ENCODE peak calls at places on chromosomes 12 and 14, in eight cellular contexts. S is substantia nigra; M is NCI-H1694 treated with DMSO at 0.1 percent for 48 hours; W is neural progenitor cell; U is NCI-H2029; L is stimulated activated CD4-positive, alpha-beta T cell treated with anti-CD3 and anti-CD28 coated beads, Interleukin-4, amount 100 ng/mL, for 1 hour; B is cardiac muscle cell; I is amniotic stem cell. R is an unnamed sample.

GRCh38 chr14:71703477-71703876 is 228.8 kb upstream of the RGS6 start:
- DNase-seq in S (no peak), I (no peak), W (peak), M (peak), B (peak), L (no peak), U (no peak), R (peak)

GRCh38 chr14:49314756-49315155 is 271.4 kb downstream of the RPS29 start:
- DNase-seq in S (no peak), B (peak), W (no peak), I (no peak), U (no peak), L (no peak), M (no peak), R (no peak)

GRCh38 chr14:75626857-75627256 is 33.8 kb downstream of the ERG28 start:
- DNase-seq in M (no peak), U (no peak), W (no peak), S (no peak), B (no peak), I (no peak), L (no peak), R (no peak)

GRCh38 chr12:11497995-11498394 is 102.6 kb upstream of the PRB2 start:
- DNase-seq in M (no peak), S (no peak), U (no peak), B (no peak), I (no peak), L (no peak), W (no peak), R (no peak)

GRCh38 chr12:59403259-59403932 is 192.4 kb upstream of the SLC16A7 start:
- DNase-seq in I (peak), L (peak), U (peak), B (peak), M (peak), W (peak), S (peak), R (peak)

GRCh38 chr14:54654600-54654999 is 87.7 kb downstream of the SAMD4A start:
- DNase-seq in M (no peak), I (no peak), S (no peak), B (no peak), W (no peak), U (no peak), L (no peak), R (no peak)

GRCh38 chr12:58920102-58920955 is at the start of gene LRIG3:
- DNase-seq in B (peak), S (peak), U (peak), I (peak), L (peak), W (peak), M (peak), R (peak)

GRCh38 chr12:39533951-39534350 is 85.7 kb downstream of the ABCD2 start:
- DNase-seq in I (no peak), B (no peak), S (no peak), L (no peak), W (no peak), M (no peak), U (no peak), R (no peak)

GRCh38 chr14:105060751-105061427 is 4.3 kb downstream of the GPR132 start:
- DNase-seq in U (no peak), B (no peak), L (no peak), M (no peak), I (no peak), W (no peak), S (no peak), R (no peak)

GRCh38 chr14:94341654-94342333 is 18.7 kb upstream of the SERPINA6 start:
- DNase-seq in S (no peak), M (no peak), I (no peak), L (no peak), U (no peak), W (no peak), B (no peak), R (no peak)

GRCh38 chr12:58465418-58465817 is 454.9 kb downstream of the LRIG3 start:
- DNase-seq in S (no peak), I (no peak), M (no peak), B (peak), L (no peak), W (no peak), U (no peak), R (no peak)

GRCh38 chr12:3085341-3086125 is 8.4 kb downstream of the TSPAN9 start:
- DNase-seq in W (no peak), M (no peak), I (no peak), L (no peak), S (no peak), B (no peak), U (no peak), R (no peak)

GRCh38 chr12:10621278-10621677 is 7.9 kb upstream of the MAGOHB start:
- DNase-seq in I (no peak), B (no peak), L (no peak), S (no peak), U (no peak), M (no peak), W (no peak), R (no peak)

GRCh38 chr14:66471584-66471983 is 14.6 kb upstream of the CCDC196 start:
- DNase-seq in I (no peak), B (no peak), L (no peak), W (no peak), M (no peak), U (no peak), S (no peak), R (no peak)

GRCh38 chr14:75675265-75675960 is 14.4 kb downstream of the TTLL5 start:
- DNase-seq in U (no peak), I (no peak), M (no peak), B (peak), W (peak), S (no peak), L (no peak), R (no peak)

GRCh38 chr12:110705309-110705708 is 16.4 kb upstream of the HVCN1 start:
- DNase-seq in B (no peak), S (no peak), W (no peak), I (no peak), L (no peak), U (no peak), M (no peak), R (no peak)

GRCh38 chr14:102525213-102526143 is 15.9 kb upstream of the ANKRD9 start:
- DNase-seq in U (no peak), I (peak), B (peak), W (no peak), S (no peak), M (peak), L (no peak), R (no peak)

GRCh38 chr12:107282628-107283027 is 189.3 kb upstream of the CRY1 start:
- DNase-seq in W (no peak), L (no peak), M (no peak), B (no peak), U (no peak), I (no peak), S (no peak), R (no peak)

GRCh38 chr12:111599459-111600295 is 562 bp upstream of the ATXN2 start:
- DNase-seq in U (peak), S (peak), I (peak), W (peak), M (peak), B (peak), L (peak), R (peak)

GRCh38 chr14:74647061-74647833 is 35.2 kb upstream of the LTBP2 start:
- DNase-seq in I (no peak), L (no peak), M (no peak), U (no peak), S (no peak), W (no peak), B (no peak), R (no peak)

GRCh38 chr12:99767809-99768208 is 120.3 kb downstream of the GARIN6 start:
- DNase-seq in W (no peak), B (peak), I (no peak), L (no peak), S (no peak), M (peak), U (no peak), R (peak)

GRCh38 chr12:79055926-79056674 is 191.5 kb downstream of the SYT1 start:
- DNase-seq in M (no peak), U (no peak), S (no peak), I (no peak), W (no peak), B (peak), L (no peak), R (no peak)

GRCh38 chr14:77573964-77574363 is 42.5 kb downstream of the SPTLC2 start:
- DNase-seq in U (no peak), B (no peak), I (no peak), M (no peak), S (no peak), L (no peak), W (no peak), R (no peak)

GRCh38 chr14:68790656-68791077 is 2.2 kb downstream of the ZFP36L1 start:
- DNase-seq in W (no peak), S (no peak), L (peak), I (no peak), U (no peak), B (peak), M (no peak), R (no peak)

GRCh38 chr14:64463198-64463597 is 2.1 kb upstream of the AKAP5 start:
- DNase-seq in W (no peak), B (no peak), M (no peak), S (no peak), U (no peak), L (no peak), I (no peak), R (no peak)

GRCh38 chr12:96719671-96720362 is 187.2 kb upstream of the NEDD1 start:
- DNase-seq in B (peak), U (peak), S (no peak), W (no peak), L (no peak), I (no peak), M (no peak), R (no peak)

GRCh38 chr12:95607642-95608041 is 56.4 kb upstream of the USP44 start:
- DNase-seq in W (no peak), U (peak), B (no peak), I (no peak), M (no peak), L (no peak), S (no peak), R (no peak)

GRCh38 chr14:93706360-93706955 is 81.8 kb downstream of the PRIMA1 start:
- DNase-seq in S (no peak), L (no peak), U (no peak), M (no peak), W (no peak), B (no peak), I (no peak), R (no peak)

GRCh38 chr12:12903642-12904609 is 12.6 kb downstream of the GPRC5A start:
- DNase-seq in S (no peak), B (no peak), W (no peak), M (no peak), L (no peak), U (no peak), I (no peak), R (no peak)

GRCh38 chr14:29650554-29651269 is 276.9 kb downstream of the PRKD1 start:
- DNase-seq in W (no peak), B (peak), M (no peak), L (no peak), I (no peak), U (no peak), S (no peak), R (no peak)

GRCh38 chr14:101926085-101926484 is 38.3 kb upstream of the DYNC1H1 start:
- DNase-seq in U (no peak), W (no peak), M (no peak), B (no peak), I (no peak), L (no peak), S (no peak), R (peak)

GRCh38 chr12:112843272-112843671 is 51.7 kb downstream of the RPH3A start:
- DNase-seq in L (no peak), B (peak), W (no peak), U (no peak), I (no peak), S (no peak), M (peak), R (no peak)

GRCh38 chr12:3492868-3493224 is 1.8 kb downstream of the PRMT8 start:
- DNase-seq in B (no peak), M (peak), I (no peak), L (no peak), S (no peak), U (peak), W (no peak), R (no peak)

GRCh38 chr12:6827982-6828670 is at the start of gene P3H3:
- DNase-seq in I (no peak), M (peak), W (peak), U (no peak), L (peak), S (no peak), B (peak), R (peak)

GRCh38 chr14:58755026-58755929 is 117.5 kb downstream of the DACT1 start:
- DNase-seq in L (no peak), U (no peak), W (peak), S (no peak), B (no peak), I (no peak), M (peak), R (no peak)

GRCh38 chr12:91506461-91506860 is 323.8 kb upstream of the DCN start:
- DNase-seq in I (no peak), W (no peak), B (no peak), U (peak), S (no peak), M (no peak), L (no peak), R (no peak)

R was measured in putamen.